ENCODE peak calls at places on chromosomes 6 and 20, in six cellular contexts. W is transverse colon; X is naive B cell; K is GM12865; F is stimulated activated CD4-positive, alpha-beta T cell treated with anti-CD3 and anti-CD28 coated beads, Interleukin-15, amount 100 ng/mL, for 48 hours; J is caudate nucleus. Q is an unnamed sample.

GRCh38 chr20:13131688-13132087 is 89.4 kb upstream of the ISM1 start:
- DNase-seq in W (no peak), X (no peak), K (no peak), F (no peak), J (no peak), Q (no peak)

GRCh38 chr6:89310929-89311328 is 4.2 kb downstream of the GABRR2 start:
- DNase-seq in W (no peak), X (no peak), K (no peak), F (no peak), J (no peak), Q (no peak)

GRCh38 chr6:29764422-29765196 is 41.4 kb downstream of the HLA-F start:
- DNase-seq in W (no peak), X (no peak), K (no peak), F (no peak), J (no peak), Q (no peak)

GRCh38 chr20:54726687-54727086 is 251.3 kb downstream of the DOK5 start:
- DNase-seq in W (no peak), X (no peak), K (peak), F (no peak), J (no peak), Q (no peak)

GRCh38 chr6:89146748-89147715 is 1.2 kb downstream of the PM20D2 start:
- DNase-seq in W (no peak), X (peak), K (peak), F (peak), J (no peak), Q (no peak)

GRCh38 chr20:15807271-15807670 is 766.0 kb downstream of the KIF16B start:
- DNase-seq in W (no peak), X (peak), K (no peak), F (no peak), J (no peak), Q (no peak)

GRCh38 chr6:40681622-40682021 is 94.5 kb upstream of the LRFN2 start:
- DNase-seq in W (no peak), X (no peak), K (no peak), F (no peak), J (no peak), Q (no peak)

GRCh38 chr20:31560900-31561598 is 44.0 kb upstream of the ID1 start:
- DNase-seq in W (peak), X (no peak), K (no peak), F (no peak), J (no peak), Q (no peak)

GRCh38 chr6:101226677-101227135 is 166.8 kb upstream of the GRIK2 start:
- DNase-seq in W (no peak), X (no peak), K (peak), F (no peak), J (no peak), Q (no peak)

GRCh38 chr20:18639501-18639979 is 51.7 kb downstream of the DTD1 start:
- DNase-seq in W (no peak), X (no peak), K (peak), F (no peak), J (no peak), Q (no peak)

GRCh38 chr6:112743343-112743742 is 396.2 kb downstream of the RFPL4B start:
- DNase-seq in W (no peak), X (no peak), K (no peak), F (no peak), J (no peak), Q (no peak)

GRCh38 chr20:25148982-25149846 is 46.3 kb upstream of the ENTPD6 start:
- DNase-seq in W (no peak), X (no peak), K (no peak), F (no peak), J (no peak), Q (no peak)

GRCh38 chr6:20669571-20670314 is 135.5 kb downstream of the CDKAL1 start:
- DNase-seq in W (no peak), X (no peak), K (peak), F (no peak), J (no peak), Q (peak)

GRCh38 chr6:35831257-35832007 is 26.3 kb downstream of the LHFPL5 start:
- DNase-seq in W (no peak), X (no peak), K (no peak), F (no peak), J (no peak), Q (no peak)

GRCh38 chr6:99579781-99580180 is 11.3 kb upstream of the CCNC start:
- DNase-seq in W (no peak), X (no peak), K (no peak), F (no peak), J (no peak), Q (no peak)

GRCh38 chr6:53647437-53648094 is 18.0 kb downstream of the KLHL31 start:
- DNase-seq in W (peak), X (peak), K (peak), F (peak), J (no peak), Q (no peak)

GRCh38 chr6:36478051-36478526 is 35.3 kb downstream of the KCTD20 start:
- DNase-seq in W (no peak), X (no peak), K (no peak), F (no peak), J (no peak), Q (no peak)

GRCh38 chr6:101668496-101668895 is 275.0 kb downstream of the GRIK2 start:
- DNase-seq in W (no peak), X (no peak), K (no peak), F (no peak), J (no peak), Q (no peak)

GRCh38 chr6:150119256-150119655 is 23.6 kb upstream of the PPP1R14C start:
- DNase-seq in W (no peak), X (no peak), K (no peak), F (no peak), J (no peak), Q (no peak)

GRCh38 chr6:8074213-8074612 is 10.0 kb upstream of the BLOC1S5 start:
- DNase-seq in W (no peak), X (no peak), K (no peak), F (no peak), J (no peak), Q (no peak)

GRCh38 chr20:38170914-38171300 is 5.8 kb upstream of the TGM2 start:
- DNase-seq in W (no peak), X (no peak), K (no peak), F (no peak), J (no peak), Q (no peak)

GRCh38 chr6:81787313-81788068 is 35.0 kb upstream of the TENT5A start:
- DNase-seq in W (no peak), X (no peak), K (no peak), F (no peak), J (no peak), Q (no peak)

GRCh38 chr6:13427838-13428527 is 59.4 kb downstream of the GFOD1 start:
- DNase-seq in W (peak), X (peak), K (peak), F (peak), J (no peak), Q (peak)

GRCh38 chr6:159056941-159057340 is 12.2 kb upstream of the TAGAP start:
- DNase-seq in W (no peak), X (no peak), K (no peak), F (no peak), J (no peak), Q (no peak)

GRCh38 chr20:5353624-5354496 is 37.1 kb upstream of the PROKR2 start:
- DNase-seq in W (no peak), X (no peak), K (no peak), F (no peak), J (no peak), Q (no peak)

GRCh38 chr6:30847421-30847970 is 36.8 kb upstream of the DDR1 start:
- DNase-seq in W (no peak), X (no peak), K (no peak), F (no peak), J (no peak), Q (no peak)

GRCh38 chr6:136991614-136992013 is 53.2 kb downstream of the IL20RA start:
- DNase-seq in W (no peak), X (no peak), K (no peak), F (no peak), J (no peak), Q (no peak)

GRCh38 chr6:71287038-71287437 is 1.6 kb upstream of the OGFRL1 start:
- DNase-seq in W (peak), X (peak), K (no peak), F (no peak), J (no peak), Q (no peak)

GRCh38 chr6:7811441-7811840 is 85.5 kb downstream of the BMP6 start:
- DNase-seq in W (no peak), X (no peak), K (no peak), F (no peak), J (no peak), Q (no peak)

GRCh38 chr6:169932491-169932890 is 181.1 kb downstream of the ERMARD start:
- DNase-seq in W (no peak), X (no peak), K (no peak), F (no peak), J (no peak), Q (no peak)

GRCh38 chr6:168916576-168917207 is 337.0 kb downstream of the THBS2 start:
- DNase-seq in W (no peak), X (no peak), K (no peak), F (no peak), J (no peak), Q (no peak)

GRCh38 chr6:100633096-100633766 is 168.5 kb upstream of the SIM1 start:
- DNase-seq in W (no peak), X (no peak), K (no peak), F (no peak), J (no peak), Q (no peak)

GRCh38 chr6:56938634-56939294 is 16.1 kb upstream of the BEND6 start:
- DNase-seq in W (no peak), X (no peak), K (no peak), F (no peak), J (no peak), Q (no peak)

GRCh38 chr20:24406761-24407550 is 62.5 kb upstream of the SYNDIG1 start:
- DNase-seq in W (no peak), X (no peak), K (no peak), F (no peak), J (no peak), Q (no peak)

GRCh38 chr6:3610206-3610605 is 141.3 kb downstream of the PXDC1 start:
- DNase-seq in W (no peak), X (no peak), K (no peak), F (no peak), J (no peak), Q (no peak)

GRCh38 chr6:119541132-119541905 is 191.8 kb upstream of the MAN1A1 start:
- DNase-seq in W (no peak), X (no peak), K (no peak), F (no peak), J (no peak), Q (no peak)

GRCh38 chr6:29131691-29132090 is 23.8 kb downstream of the OR2J3 start:
- DNase-seq in W (no peak), X (no peak), K (no peak), F (no peak), J (no peak), Q (no peak)

GRCh38 chr6:315921-316752 is 23.9 kb downstream of the DUSP22 start:
- DNase-seq in W (no peak), X (no peak), K (peak), F (no peak), J (no peak), Q (peak)

GRCh38 chr6:126535585-126535984 is 195.7 kb downstream of the CENPW start:
- DNase-seq in W (no peak), X (no peak), K (no peak), F (no peak), J (no peak), Q (no peak)